ENCODE peak calls at places on chromosomes 1 and 21, in seven cellular contexts. S is CD8-positive, alpha-beta T cell; M is left lobe of liver; N is naive B cell; Q is SK-N-SH treated with all-trans-retinoic acid at 6 μM for 48 hours; B is gastroesophageal sphincter; Z is CD4-positive, alpha-beta T cell. F is an unnamed sample.

GRCh38 chr21:35478096-35479080 is 429.3 kb upstream of the RUNX1 start:
- ATAC-seq in Z (no peak), S (no peak), N (no peak), M (no peak), Q (no peak), B (no peak), F (no peak)

GRCh38 chr1:8456306-8456912 is 138.5 kb downstream of the SLC45A1 start:
- ATAC-seq in N (no peak), Z (no peak), S (no peak), M (no peak), Q (peak), B (peak), F (no peak)

GRCh38 chr1:179968994-179969919 is 14.6 kb downstream of the CEP350 start:
- ATAC-seq in Q (no peak), N (no peak), B (peak), S (no peak), Z (no peak), M (peak), F (no peak)

GRCh38 chr1:64236584-64236983 is 33.2 kb downstream of the UBE2U start:
- ATAC-seq in Q (no peak), M (no peak), Z (no peak), B (no peak), S (no peak), N (no peak), F (no peak)

GRCh38 chr1:22176258-22176657 is 33.4 kb upstream of the WNT4 start:
- ATAC-seq in N (peak), S (no peak), Z (no peak), M (no peak), Q (no peak), B (no peak), F (peak)

GRCh38 chr1:119962296-119962968 is 66.1 kb upstream of the ADAM30 start:
- ATAC-seq in N (no peak), S (no peak), Q (no peak), M (peak), Z (no peak), B (no peak), F (no peak)

GRCh38 chr1:228139931-228140723 is at the start of gene GUK1:
- ATAC-seq in B (peak), S (peak), Q (peak), N (peak), M (peak), Z (peak), F (peak)

GRCh38 chr21:41360072-41360821 is 1.6 kb upstream of the MX2 start:
- ATAC-seq in B (peak), S (no peak), M (peak), Q (peak), Z (no peak), N (no peak), F (no peak)

GRCh38 chr1:48039088-48040049 is 42.2 kb upstream of the TRABD2B start:
- ATAC-seq in N (no peak), M (no peak), B (peak), S (no peak), Q (no peak), Z (no peak), F (no peak)

GRCh38 chr1:238233966-238234365 is 343.2 kb upstream of the ZP4 start:
- ATAC-seq in S (no peak), B (no peak), Z (no peak), N (no peak), M (no peak), Q (no peak), F (no peak)

GRCh38 chr1:163535807-163536206 is 214.1 kb downstream of the NUF2 start:
- ATAC-seq in S (no peak), N (no peak), Q (peak), B (no peak), M (peak), Z (no peak), F (no peak)

GRCh38 chr1:178939328-178939727 is 68.5 kb upstream of the ANGPTL1 start:
- ATAC-seq in M (no peak), Q (no peak), S (no peak), N (no peak), B (peak), Z (no peak), F (no peak)

GRCh38 chr1:231315887-231316286 is 21.8 kb downstream of the EXOC8 start:
- ATAC-seq in Z (peak), S (peak), N (peak), M (peak), B (no peak), Q (peak), F (peak)

GRCh38 chr1:48227165-48228013 is 4.9 kb downstream of the SLC5A9 start:
- ATAC-seq in M (no peak), Z (peak), B (no peak), Q (no peak), S (peak), N (peak), F (peak)

GRCh38 chr1:44847786-44848185 is 4.7 kb upstream of the PTCH2 start:
- ATAC-seq in Z (no peak), B (no peak), Q (no peak), S (no peak), M (no peak), N (no peak), F (no peak)

GRCh38 chr1:185448591-185449186 is 131.6 kb upstream of the IVNS1ABP start:
- ATAC-seq in S (no peak), Z (no peak), B (no peak), N (no peak), M (no peak), Q (no peak), F (no peak)

GRCh38 chr1:212630159-212630900 is 21.8 kb downstream of the ATF3 start:
- ATAC-seq in N (peak), M (peak), B (peak), Z (peak), S (peak), Q (peak), F (peak)

GRCh38 chr1:116332461-116332860 is 40.6 kb upstream of the ATP1A1 start:
- ATAC-seq in M (no peak), S (no peak), Z (no peak), Q (no peak), B (no peak), N (no peak), F (no peak)

F was measured in stimulated activated memory B cell treated with anti-CD40 and anti-IgM and Interleukin-4, amounts not matched to agents 10 μg/mL and 1 μg/mL and 100 μg/mL, for 72 hours.